ENCODE peak calls at places on chromosomes 11 and 22, in ten cellular contexts. K is glomerular endothelial cell; P is T-helper 17 cell; N is nephron progenitor cell; T is H9; F is NCI-H460; Z is HT-29; U is NCI-H1417 treated with DMSO at 0.1 percent for 48 hours; J is activated gamma-delta T cell treated with anti-CD3 and anti-CD28 coated beads, Interleukin-2, amount 50 U/mL, for 16 hours; A is hypothalamus. C is an unnamed sample.

GRCh38 chr22:45336971-45337431 is 27.3 kb downstream of the FAM118A start:
- DNase-seq in K (peak), P (no peak), N (no peak), T (no peak), F (no peak), Z (no peak), U (no peak), J (no peak), A (peak), C (no peak)

GRCh38 chr22:30159561-30160353 is 79.5 kb downstream of the HORMAD2 start:
- DNase-seq in K (no peak), P (no peak), N (no peak), T (no peak), F (peak), Z (no peak), U (no peak), J (no peak), A (no peak), C (no peak)

GRCh38 chr11:68314886-68315580 is 2.6 kb downstream of the LRP5 start:
- DNase-seq in K (no peak), P (no peak), N (no peak), T (no peak), F (no peak), Z (peak), U (no peak), J (no peak), A (no peak), C (peak)

GRCh38 chr11:6615882-6616585 is 3.2 kb downstream of the TPP1 start:
- DNase-seq in K (no peak), P (no peak), N (no peak), T (no peak), F (no peak), Z (no peak), U (no peak), J (no peak), A (no peak), C (no peak)

GRCh38 chr11:17703951-17704350 is 15.4 kb upstream of the MYOD1 start:
- DNase-seq in K (no peak), P (no peak), N (no peak), T (no peak), F (no peak), Z (peak), U (no peak), J (no peak), A (no peak), C (peak)

GRCh38 chr11:27248430-27249207 is 114.4 kb downstream of the CCDC34 start:
- DNase-seq in K (no peak), P (no peak), N (no peak), T (peak), F (no peak), Z (no peak), U (no peak), J (no peak), A (peak), C (no peak)

GRCh38 chr11:35039076-35039475 is 99.9 kb upstream of the CD44 start:
- DNase-seq in K (no peak), P (no peak), N (no peak), T (no peak), F (no peak), Z (no peak), U (no peak), J (no peak), A (no peak), C (no peak)

GRCh38 chr22:44182591-44183588 is 2.2 kb downstream of the PARVG start:
- DNase-seq in K (no peak), P (no peak), N (no peak), T (no peak), F (no peak), Z (no peak), U (no peak), J (peak), A (peak), C (no peak)

GRCh38 chr22:33038131-33038772 is 19.9 kb downstream of the SYN3 start:
- DNase-seq in K (no peak), P (no peak), N (no peak), T (no peak), F (no peak), Z (no peak), U (no peak), J (no peak), A (no peak), C (no peak)

GRCh38 chr11:36618025-36618700 is 20.1 kb upstream of the RAG2 start:
- DNase-seq in K (no peak), P (no peak), N (no peak), T (no peak), F (no peak), Z (no peak), U (no peak), J (no peak), A (no peak), C (no peak)

GRCh38 chr11:63551889-63552266 is 11.3 kb downstream of the PLAAT2 start:
- DNase-seq in K (no peak), P (no peak), N (no peak), T (peak), F (no peak), Z (no peak), U (no peak), J (no peak), A (no peak), C (no peak)

GRCh38 chr11:1202776-1203504 is 19.9 kb upstream of the MUC5B start:
- DNase-seq in K (no peak), P (peak), N (peak), T (peak), F (peak), Z (peak), U (peak), J (peak), A (peak), C (peak)

GRCh38 chr22:43400449-43400848 is 11.4 kb upstream of the MPPED1 start:
- DNase-seq in K (no peak), P (no peak), N (no peak), T (no peak), F (no peak), Z (no peak), U (no peak), J (no peak), A (no peak), C (no peak)

GRCh38 chr11:102516179-102516578 is 14.4 kb downstream of the MMP7 start:
- DNase-seq in K (no peak), P (no peak), N (no peak), T (no peak), F (no peak), Z (no peak), U (no peak), J (no peak), A (no peak), C (no peak)

GRCh38 chr22:27705391-27706080 is 96.0 kb downstream of the MN1 start:
- DNase-seq in K (no peak), P (no peak), N (no peak), T (no peak), F (no peak), Z (no peak), U (no peak), J (no peak), A (no peak), C (no peak)

GRCh38 chr11:65435330-65435931 is 12.8 kb downstream of the NEAT1 start:
- DNase-seq in K (no peak), P (no peak), N (no peak), T (no peak), F (no peak), Z (peak), U (no peak), J (no peak), A (no peak), C (no peak)

GRCh38 chr22:19765477-19766234 is 5.1 kb downstream of the TBX1 start:
- DNase-seq in K (no peak), P (no peak), N (no peak), T (peak), F (no peak), Z (no peak), U (no peak), J (no peak), A (no peak), C (no peak)

GRCh38 chr22:23906641-23907040 is 12.5 kb downstream of the MIF start:
- DNase-seq in K (no peak), P (no peak), N (no peak), T (no peak), F (no peak), Z (no peak), U (no peak), J (no peak), A (no peak), C (no peak)

C was measured in HCT116.